ENCODE peak calls at places on chromosomes 11 and 22, in six cellular contexts. V is heart right ventricle; J is NCI-H748 treated with DMSO at 0.1 percent for 48 hours; A is activated effector memory CD4-positive, alpha-beta T cell treated with Interleukin-2 at 50 U/mL for 16 hours; I is posterior vena cava; T is HCEC 1CT. C is an unnamed sample.

GRCh38 chr22:40156001-40156516 is 21.7 kb upstream of the TNRC6B start:
- DNase-seq in V (no peak), J (peak; percentile 75), A (no peak), I (no peak), T (peak; percentile 75), C (no peak)

GRCh38 chr22:43482310-43482625 is 70.5 kb downstream of the MPPED1 start:
- DNase-seq in V (no peak), J (no peak), A (no peak), I (no peak), T (no peak), C (no peak)

GRCh38 chr22:32389685-32390084 is 22.4 kb downstream of the RTCB start:
- DNase-seq in V (no peak), J (no peak), A (no peak), I (no peak), T (peak; percentile 12), C (no peak)

GRCh38 chr11:21285104-21285503 is 615.7 kb downstream of the NELL1 start:
- DNase-seq in V (no peak), J (no peak), A (no peak), I (no peak), T (no peak), C (no peak)

GRCh38 chr11:27081056-27081455 is 40.4 kb downstream of the BBOX1 start:
- DNase-seq in V (no peak), J (no peak), A (no peak), I (no peak), T (peak; percentile 36), C (no peak)

GRCh38 chr11:70825893-70826540 is 426.4 kb downstream of the SHANK2 start:
- DNase-seq in V (no peak), J (peak; percentile 61), A (no peak), I (no peak), T (no peak), C (no peak)

GRCh38 chr11:3222941-3223905 is 4.6 kb upstream of the MRGPRG start:
- DNase-seq in V (no peak), J (no peak), A (no peak), I (peak; percentile 78), T (no peak), C (no peak)

GRCh38 chr11:75593337-75593915 is 31.4 kb downstream of the SERPINH1 start:
- DNase-seq in V (no peak), J (peak; percentile 35), A (no peak), I (no peak), T (no peak), C (no peak)

GRCh38 chr11:128624269-128625170 is 37.2 kb upstream of the ETS1 start:
- DNase-seq in V (no peak), J (no peak), A (peak; percentile 74), I (no peak), T (no peak), C (peak; percentile 51)

GRCh38 chr11:75272821-75273301 is 32.3 kb downstream of the TPBGL start:
- DNase-seq in V (no peak), J (no peak), A (no peak), I (peak; percentile 77), T (no peak), C (no peak)

GRCh38 chr11:131186629-131187075 is 183.8 kb upstream of the NTM start:
- DNase-seq in V (peak; percentile 20), J (no peak), A (no peak), I (no peak), T (no peak), C (no peak)

GRCh38 chr11:25910090-25910489 is 421.8 kb upstream of the ANO3 start:
- DNase-seq in V (no peak), J (peak; percentile 40), A (no peak), I (no peak), T (no peak), C (no peak)

GRCh38 chr11:121112498-121113455 is 11.7 kb downstream of the TECTA start:
- DNase-seq in V (peak; percentile 48), J (peak; percentile 76), A (no peak), I (peak; percentile 88), T (peak; percentile 67), C (peak; percentile 15)

GRCh38 chr11:359181-359714 is 10.1 kb upstream of the B4GALNT4 start:
- DNase-seq in V (no peak), J (no peak), A (no peak), I (peak; percentile 73), T (no peak), C (peak; percentile 29)

GRCh38 chr11:76824083-76824939 is 36.4 kb upstream of the ACER3 start:
- DNase-seq in V (no peak), J (no peak), A (no peak), I (no peak), T (peak; percentile 53), C (no peak)

GRCh38 chr11:17865765-17866428 is 131.3 kb downstream of the KCNC1 start:
- DNase-seq in V (no peak), J (no peak), A (no peak), I (no peak), T (peak; percentile 39), C (no peak)

GRCh38 chr11:2741377-2742131 is 41.8 kb upstream of the KCNQ1OT1 start:
- DNase-seq in V (no peak), J (no peak), A (no peak), I (peak; percentile 80), T (peak; percentile 82), C (no peak)

GRCh38 chr11:133531971-133532651 is at the start of gene OPCML:
- DNase-seq in V (no peak), J (peak; percentile 21), A (no peak), I (no peak), T (no peak), C (no peak)

GRCh38 chr11:1255151-1255550 is 32.3 kb downstream of the MUC5B start:
- DNase-seq in V (no peak), J (no peak), A (no peak), I (no peak), T (no peak), C (no peak)

GRCh38 chr11:62394825-62395538 is 23.9 kb upstream of the SCGB1A1 start:
- DNase-seq in V (peak; percentile 81), J (peak; percentile 81), A (peak; percentile 15), I (peak; percentile 93), T (peak; percentile 81), C (peak; percentile 46)

C was measured in CD8-positive, alpha-beta T cell.